ENCODE peak calls at places on chromosome 1, in five cellular contexts. Y, E, F, J and H are unnamed samples.

GRCh38 chr1:200510228-200510623 is 100.4 kb upstream of the ZNF281 start:
- DNase-seq in Y (peak), E (peak), F (peak), J (peak), H (peak)

GRCh38 chr1:193270996-193271395 is 84.6 kb upstream of the B3GALT2 start:
- DNase-seq in Y (no peak), E (peak), F (peak), J (no peak), H (no peak)

GRCh38 chr1:87463917-87464565 is 135.4 kb downstream of the LMO4 start:
- DNase-seq in Y (no peak), E (no peak), F (peak), J (no peak), H (no peak)

GRCh38 chr1:92123868-92124267 is 43.7 kb downstream of the BTBD8 start:
- DNase-seq in Y (no peak), E (no peak), F (peak), J (no peak), H (no peak)

GRCh38 chr1:154747841-154748766 is 122.0 kb downstream of the KCNN3 start:
- DNase-seq in Y (no peak), E (peak), F (peak), J (no peak), H (no peak)

GRCh38 chr1:230067441-230067870 is 418 bp downstream of the GALNT2 start:
- DNase-seq in Y (peak), E (peak), F (peak), J (no peak), H (peak)

GRCh38 chr1:91176250-91176649 is 154.4 kb upstream of the ZNF644 start:
- DNase-seq in Y (no peak), E (no peak), F (no peak), J (no peak), H (no peak)

GRCh38 chr1:4171480-4172450 is 271.7 kb upstream of the C1orf174 start:
- DNase-seq in Y (no peak), E (no peak), F (no peak), J (peak), H (no peak)

GRCh38 chr1:81982523-81982922 is 181.8 kb downstream of the ADGRL2 start:
- DNase-seq in Y (no peak), E (no peak), F (no peak), J (no peak), H (no peak)

GRCh38 chr1:207240325-207241095 is 81.0 kb upstream of the CD55 start:
- DNase-seq in Y (peak), E (peak), F (no peak), J (no peak), H (peak)
- H2AFZ ChIP-seq in Y (no peak), E (no peak), F (no peak), J (no peak), H (no peak)

GRCh38 chr1:5979536-5980313 is 12.5 kb downstream of the NPHP4 start:
- DNase-seq in Y (no peak), E (no peak), F (no peak), J (peak), H (no peak)
- H3K9ac ChIP-seq in Y (no peak), E (no peak), F (no peak), J (no peak), H (no peak)

GRCh38 chr1:31715873-31716220 is 12.0 kb upstream of the COL16A1 start:
- DNase-seq in Y (no peak), E (no peak), F (no peak), J (no peak), H (peak)

GRCh38 chr1:31712041-31712440 is 8.2 kb upstream of the COL16A1 start:
- DNase-seq in Y (no peak), E (peak), F (no peak), J (no peak), H (no peak)

GRCh38 chr1:31715097-31715872 is 11.5 kb upstream of the COL16A1 start:
- DNase-seq in Y (peak), E (peak), F (peak), J (peak), H (peak)

GRCh38 chr1:31712625-31713024 is 8.8 kb upstream of the COL16A1 start:
- DNase-seq in Y (no peak), E (peak), F (no peak), J (no peak), H (peak)

GRCh38 chr1:31714442-31715096 is 10.8 kb upstream of the COL16A1 start:
- DNase-seq in Y (peak), E (peak), F (peak), J (peak), H (peak)
- H2AFZ ChIP-seq in Y (no peak), E (no peak), F (peak), J (no peak), H (peak)

GRCh38 chr1:77279929-77280328 is 1.9 kb upstream of the AK5 start:
- DNase-seq in Y (no peak), E (no peak), F (no peak), J (no peak), H (no peak)

GRCh38 chr1:77282187-77282865 is 507 bp downstream of the AK5 start:
- DNase-seq in Y (no peak), E (peak), F (peak), J (peak), H (peak)

GRCh38 chr1:77280962-77281361 is 857 bp upstream of the AK5 start:
- DNase-seq in Y (no peak), E (no peak), F (no peak), J (no peak), H (no peak)

GRCh38 chr1:77282866-77283539 is 1.2 kb downstream of the AK5 start:
- DNase-seq in Y (no peak), E (peak), F (no peak), J (peak), H (peak)

GRCh38 chr1:77281491-77282186 is at the start of gene AK5:
- DNase-seq in Y (no peak), E (peak), F (no peak), J (peak), H (peak)
- H3K9ac ChIP-seq in Y (no peak), E (peak), F (no peak), J (peak), H (peak)

GRCh38 chr1:7386226-7387052 is 384.7 kb upstream of the VAMP3 start:
- DNase-seq in Y (no peak), E (peak), F (no peak), J (peak), H (no peak)

GRCh38 chr1:7388141-7388487 is 383.0 kb upstream of the VAMP3 start:
- DNase-seq in Y (no peak), E (no peak), F (no peak), J (peak), H (no peak)

GRCh38 chr1:7388488-7389185 is 382.5 kb upstream of the VAMP3 start:
- DNase-seq in Y (no peak), E (peak), F (no peak), J (peak), H (peak)

GRCh38 chr1:7385471-7386225 is 385.4 kb upstream of the VAMP3 start:
- DNase-seq in Y (no peak), E (no peak), F (no peak), J (peak), H (no peak)

GRCh38 chr1:7387053-7387861 is 383.8 kb upstream of the VAMP3 start:
- DNase-seq in Y (no peak), E (peak), F (no peak), J (peak), H (no peak)
- H2AFZ ChIP-seq in Y (no peak), E (no peak), F (no peak), J (no peak), H (no peak)

GRCh38 chr1:174008979-174009378 is 13.2 kb downstream of the RC3H1 start:
- DNase-seq in Y (no peak), E (no peak), F (no peak), J (no peak), H (no peak)
- H3K9ac ChIP-seq in Y (no peak), E (no peak), F (no peak), J (no peak), H (no peak)

DNA sequence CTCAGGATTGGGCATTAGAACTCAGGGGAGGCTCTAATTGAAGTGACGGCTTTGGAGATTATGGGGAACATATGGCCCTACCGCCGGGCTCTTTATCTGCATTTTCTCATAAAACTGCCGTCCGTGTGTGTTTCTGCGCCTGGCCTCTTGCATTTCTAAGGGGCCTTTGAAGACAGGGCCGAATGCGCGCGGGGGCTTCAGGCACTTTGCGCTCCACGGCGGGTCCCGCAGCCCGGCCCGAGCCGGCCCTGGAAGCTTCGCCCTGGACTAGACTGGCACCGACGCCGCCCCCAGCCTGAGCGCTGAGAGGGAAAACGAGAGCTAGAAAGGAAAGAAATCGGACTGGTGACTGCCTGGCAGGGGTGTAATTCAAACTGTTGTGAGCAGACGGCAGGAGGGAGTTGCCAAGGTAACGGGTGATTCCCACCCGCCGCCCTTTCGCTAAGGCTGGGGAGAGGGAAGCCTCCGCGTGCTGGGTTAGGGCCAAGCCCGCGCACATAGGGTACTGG is 120.7 kb downstream of the LMX1A start:
- DNase-seq in Y (no peak), E (no peak), F (no peak), J (peak), H (no peak)
- H2AFZ ChIP-seq in Y (no peak), E (no peak), F (no peak), J (no peak), H (no peak)